ENCODE peak calls at places on chromosomes 5 and 9, in seven cellular contexts. U is IMR-90, I is H9, O is neuronal stem cell, T is mesenchymal stem cell, S is trophoblast cell, J is H1. A is an unnamed sample.

GRCh38 chr9:116777116-116777515 is 90.0 kb downstream of the TRIM32 start:
- DNase-seq in T (no peak), U (no peak), J (no peak), O (no peak), I (no peak), S (peak; percentile 74), A (no peak)

GRCh38 chr9:121529237-121529987 is 29.8 kb upstream of the GGTA1 start:
- DNase-seq in T (peak; percentile 63), S (no peak), J (no peak), O (no peak), U (peak; percentile 99), I (no peak), A (no peak)

GRCh38 chr9:5869315-5870019 is 21.2 kb upstream of the MLANA start:
- DNase-seq in S (peak; percentile 40), U (no peak), T (no peak), I (peak; percentile 64), J (peak; percentile 70), O (no peak), A (peak; percentile 78)

GRCh38 chr5:122471031-122471751 is 159.2 kb downstream of the SNCAIP start:
- DNase-seq in T (no peak), I (peak; percentile 53), O (no peak), U (no peak), J (no peak), S (no peak), A (no peak)

GRCh38 chr5:34929150-34929719 is at the start of gene DNAJC21:
- DNase-seq in T (peak; percentile 98), U (peak; percentile 94), J (peak; percentile 98), I (peak; percentile 99), O (peak; percentile 97), S (peak; percentile 98), A (peak; percentile 99)

GRCh38 chr5:2270467-2270866 is 387.7 kb upstream of the IRX4 start:
- DNase-seq in T (no peak), J (no peak), O (no peak), S (no peak), I (peak; percentile 48), U (no peak), A (peak; percentile 7)

GRCh38 chr5:132064738-132065331 is 4.4 kb downstream of the IL3 start:
- DNase-seq in U (peak; percentile 70), O (peak; percentile 80), S (peak; percentile 90), T (peak; percentile 79), J (peak; percentile 97), I (peak; percentile 89), A (peak; percentile 89)

GRCh38 chr5:68884893-68885292 is 208.9 kb upstream of the SLC30A5 start:
- DNase-seq in J (no peak), U (no peak), O (no peak), T (no peak), S (peak; percentile 40), I (no peak), A (peak; percentile 29)

GRCh38 chr5:43045236-43045635 is 5.1 kb upstream of the ANXA2R start:
- DNase-seq in U (no peak), T (no peak), O (no peak), J (no peak), S (no peak), I (peak; percentile 46), A (peak; percentile 17)

GRCh38 chr5:90055831-90056328 is 353.7 kb downstream of the CETN3 start:
- DNase-seq in J (no peak), S (peak; percentile 23), T (peak; percentile 66), O (no peak), I (no peak), U (peak; percentile 21), A (peak; percentile 83)

GRCh38 chr9:129264388-129264787 is 86.3 kb upstream of the IER5L start:
- DNase-seq in U (no peak), T (no peak), S (no peak), O (no peak), I (no peak), J (peak; percentile 43), A (peak; percentile 73)

GRCh38 chr5:179378441-179379271 is 33.4 kb upstream of the ADAMTS2 start:
- DNase-seq in O (no peak), T (peak; percentile 90), I (peak; percentile 12), U (peak; percentile 78), J (no peak), S (peak; percentile 64), A (no peak)

GRCh38 chr9:691825-692363 is 149.6 kb upstream of the DMRT1 start:
- DNase-seq in U (no peak), S (no peak), O (no peak), I (no peak), J (no peak), T (no peak), A (no peak)

GRCh38 chr9:92476962-92477361 is 5.3 kb downstream of the ASPN start:
- DNase-seq in T (no peak), J (no peak), O (no peak), S (no peak), U (no peak), I (no peak), A (no peak)

GRCh38 chr9:133403766-133404439 is 13.9 kb downstream of the REXO4 start:
- DNase-seq in U (no peak), I (peak; percentile 81), O (no peak), S (peak; percentile 51), J (peak; percentile 76), T (peak; percentile 7), A (peak; percentile 57)

GRCh38 chr5:99141534-99142135 is 212.8 kb upstream of the CHD1 start:
- DNase-seq in I (peak; percentile 37), U (no peak), T (no peak), S (no peak), O (no peak), J (no peak), A (peak; percentile 31)

GRCh38 chr5:103690676-103691075 is 128.1 kb upstream of the NUDT12 start:
- DNase-seq in J (no peak), S (no peak), U (no peak), I (no peak), T (no peak), O (no peak), A (no peak)

GRCh38 chr9:133540336-133541025 is 6.0 kb downstream of the ADAMTSL2 start:
- DNase-seq in J (peak; percentile 70), I (no peak), U (no peak), O (no peak), T (no peak), S (peak; percentile 1), A (peak; percentile 56)

GRCh38 chr5:93621340-93621872 is 38.4 kb downstream of the NR2F1 start:
- DNase-seq in T (peak; percentile 81), U (peak; percentile 70), S (peak; percentile 83), I (peak; percentile 72), J (peak; percentile 87), O (peak; percentile 78), A (peak; percentile 65)

GRCh38 chr9:81490605-81491331 is 198.6 kb downstream of the TLE1 start:
- DNase-seq in I (no peak), T (peak; percentile 87), U (peak; percentile 86), O (no peak), J (no peak), S (no peak), A (no peak)

GRCh38 chr5:84298628-84299027 is 86.1 kb downstream of the EDIL3 start:
- DNase-seq in O (no peak), I (no peak), T (no peak), J (no peak), S (no peak), U (no peak), A (no peak)

GRCh38 chr9:88777498-88778312 is 213.6 kb upstream of the S1PR3 start:
- DNase-seq in O (no peak), S (no peak), U (peak; percentile 60), J (peak; percentile 34), T (peak; percentile 71), I (no peak), A (no peak)

GRCh38 chr5:178624626-178625546 is 2.0 kb downstream of the CLK4 start:
- DNase-seq in S (peak; percentile 19), I (no peak), T (peak; percentile 39), U (peak; percentile 21), O (no peak), J (no peak), A (peak; percentile 28)

GRCh38 chr9:112867275-112867991 is 23.2 kb downstream of the SLC46A2 start:
- DNase-seq in T (peak; percentile 89), O (no peak), U (peak; percentile 88), I (peak; percentile 73), S (peak; percentile 70), J (no peak), A (peak; percentile 95)

GRCh38 chr9:21381752-21382339 is 3.4 kb downstream of the IFNA2 start:
- DNase-seq in U (no peak), I (no peak), J (no peak), O (no peak), T (no peak), S (peak; percentile 46), A (peak; percentile 48)

GRCh38 chr9:131872006-131872405 is 132.1 kb upstream of the RAPGEF1 start:
- DNase-seq in T (no peak), I (peak; percentile 61), J (no peak), U (no peak), O (no peak), S (no peak), A (peak; percentile 32)

GRCh38 chr9:116471093-116471906 is 215.8 kb upstream of the TRIM32 start:
- DNase-seq in T (peak; percentile 47), I (peak; percentile 89), U (peak; percentile 53), S (no peak), O (peak; percentile 70), J (peak; percentile 60), A (peak; percentile 97)

GRCh38 chr5:39370555-39371366 is 6.5 kb upstream of the C9 start:
- DNase-seq in U (no peak), O (no peak), J (no peak), I (no peak), S (peak; percentile 97), T (no peak), A (no peak)
- H3K79me1 ChIP-seq in U (no peaks in the 10 kb centered on the region), O (no peaks in the 10 kb centered on the region), J (no peaks in the 10 kb centered on the region), I (no peaks in the 10 kb centered on the region), S (no peaks in the 10 kb centered on the region), T (no peaks in the 10 kb centered on the region), A (no peaks in the 10 kb centered on the region)

DNA sequence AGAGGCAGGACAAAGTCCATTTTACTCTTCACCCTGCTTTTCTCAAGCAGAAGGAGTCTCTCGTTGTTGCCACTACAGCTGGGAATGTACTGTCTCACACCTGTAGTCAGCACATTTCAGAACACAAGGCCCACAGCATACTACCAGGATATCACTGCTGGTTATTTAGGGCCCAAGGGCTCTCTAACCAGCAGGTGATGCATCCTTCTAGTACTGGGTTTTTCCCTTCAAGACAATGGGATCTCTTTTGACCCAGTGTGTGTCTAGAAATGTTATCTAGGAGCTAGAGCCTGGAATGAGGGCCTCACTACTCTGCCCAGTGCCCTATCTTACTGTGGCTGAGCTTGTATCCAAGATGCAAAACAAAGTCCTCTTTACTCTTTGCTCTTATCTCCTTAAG is 235.1 kb upstream of the PRR16 start:
- DNase-seq in I (no peak), S (peak; percentile 87), U (no peak), T (no peak), O (no peak), J (no peak), A (no peak)
- H3K23ac ChIP-seq in I (no peak overlapping the region), S (no peak overlapping the region), U (no peak overlapping the region), T (no peak overlapping the region), O (no peak overlapping the region), J (no peak overlapping the region), A (no peak overlapping the region)

GRCh38 chr9:127109212-127109711 is 13.2 kb downstream of the ANGPTL2 start:
- DNase-seq in O (no peak), T (peak; percentile 39), U (peak; percentile 9), J (no peak), S (no peak), I (no peak), A (no peak)
- H3K27ac ChIP-seq in O (no peak overlapping the region), T (no peak overlapping the region), U (no peak overlapping the region), J (no peak overlapping the region), S (no peak overlapping the region), I (no peak overlapping the region), A (no peak overlapping the region)

DNA sequence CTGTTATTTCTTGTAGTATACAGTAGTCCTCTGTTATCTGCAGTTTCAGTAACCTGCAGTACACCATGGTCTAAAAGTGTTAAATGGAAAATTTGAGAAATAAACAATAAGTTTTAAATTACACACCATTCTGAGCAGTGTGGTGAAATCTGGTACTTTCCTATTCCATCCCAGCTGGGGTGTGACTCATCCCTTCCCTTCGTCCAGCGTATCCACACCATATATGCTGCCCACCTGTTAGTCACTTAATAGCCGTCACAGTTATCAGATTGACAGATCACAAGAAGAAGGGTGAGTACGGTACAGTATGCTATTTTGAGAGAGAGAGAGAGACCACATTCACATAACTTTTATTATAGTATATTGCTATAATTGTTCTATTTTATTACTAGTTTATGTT is 28.9 kb downstream of the FAM151B start:
- DNase-seq in J (no peak), O (no peak), S (peak; percentile 43), T (peak; percentile 92), U (peak; percentile 94), I (no peak), A (no peak)
- H3K79me1 ChIP-seq in J (no peaks in the 10 kb centered on the region), O (no peaks in the 10 kb centered on the region), S (no peaks in the 10 kb centered on the region), T (no peaks in the 10 kb centered on the region), U (no peaks in the 10 kb centered on the region), I (no peaks in the 10 kb centered on the region), A (no peaks in the 10 kb centered on the region)

A was measured in mesendoderm.